ENCODE peak calls at places on chromosomes 12 and 14, in seven cellular contexts. J is cardiac muscle cell, A is GM12865, U is progenitor cell of endocrine pancreas, B is neural crest cell, Z is left lung, C is Calu3. R is an unnamed sample.

GRCh38 chr14:66104486-66104885 is 381.7 kb upstream of the CCDC196 start:
- DNase-seq in U (no peak), Z (no peak), J (no peak), A (no peak), C (no peak), B (no peak), R (no peak)

GRCh38 chr12:106841471-106842302 is 67.2 kb downstream of the RIC8B start:
- DNase-seq in B (peak; percentile 40), A (peak; percentile 45), J (peak; percentile 71), Z (no peak), C (peak; percentile 60), U (no peak), R (peak; percentile 58)

GRCh38 chr14:75821828-75822521 is 159.8 kb downstream of the TGFB3 start:
- DNase-seq in Z (peak; percentile 36), A (no peak), B (no peak), C (no peak), U (no peak), J (no peak), R (no peak)

GRCh38 chr12:25830456-25830855 is 128.0 kb upstream of the RASSF8 start:
- DNase-seq in J (no peak), U (no peak), A (no peak), B (no peak), C (no peak), Z (no peak), R (no peak)

GRCh38 chr12:46585854-46586621 is 213.5 kb upstream of the SLC38A2 start:
- DNase-seq in Z (peak; percentile 73), U (no peak), B (peak; percentile 45), J (peak; percentile 75), A (peak; percentile 71), C (peak; percentile 80), R (no peak)

GRCh38 chr12:75480469-75480949 is at the start of gene GLIPR1:
- DNase-seq in J (peak; percentile 98), C (peak; percentile 55), Z (peak; percentile 73), B (peak; percentile 8), A (peak; percentile 91), U (no peak), R (peak; percentile 69)

GRCh38 chr12:25436206-25436912 is 116.7 kb downstream of the LMNTD1 start:
- DNase-seq in B (peak; percentile 25), U (no peak), A (peak; percentile 78), J (peak; percentile 91), Z (no peak), C (peak; percentile 45), R (peak; percentile 47)

GRCh38 chr14:74425525-74426201 is 347 bp downstream of the SYNDIG1L start:
- DNase-seq in Z (no peak), B (peak; percentile 69), J (peak; percentile 18), C (peak; percentile 54), A (peak; percentile 21), U (peak; percentile 80), R (peak; percentile 89)

GRCh38 chr12:130632582-130633174 is 83.4 kb downstream of the RIMBP2 start:
- DNase-seq in B (no peak), C (no peak), Z (no peak), A (no peak), U (no peak), J (no peak), R (no peak)

GRCh38 chr12:58204086-58204485 is 262.7 kb downstream of the ATP23 start:
- DNase-seq in A (no peak), B (no peak), U (no peak), J (peak; percentile 66), C (no peak), Z (no peak), R (no peak)

GRCh38 chr12:2267624-2268477 is 215.1 kb downstream of the CACNA1C start:
- DNase-seq in J (peak; percentile 59), A (no peak), B (no peak), C (no peak), Z (no peak), U (no peak), R (peak; percentile 11)

GRCh38 chr12:64687816-64688599 is 71.2 kb downstream of the GNS start:
- DNase-seq in C (no peak), Z (no peak), U (no peak), A (no peak), B (no peak), J (no peak), R (no peak)

GRCh38 chr12:29241821-29242591 is 92.9 kb downstream of the FAR2 start:
- DNase-seq in Z (peak; percentile 52), C (peak; percentile 52), J (peak; percentile 87), B (no peak), A (peak; percentile 66), U (no peak), R (peak; percentile 23)

GRCh38 chr12:27635349-27635972 is 60.8 kb upstream of the REP15 start:
- DNase-seq in J (peak; percentile 78), C (peak; percentile 12), A (peak; percentile 28), Z (no peak), B (no peak), U (no peak), R (peak; percentile 21)

GRCh38 chr14:39102265-39102968 is 618 bp downstream of the SEC23A start:
- DNase-seq in J (peak; percentile 57), A (no peak), Z (no peak), U (no peak), C (no peak), B (no peak), R (peak; percentile 24)

GRCh38 chr14:50366115-50366514 is 30.6 kb downstream of the CDKL1 start:
- DNase-seq in A (no peak), J (no peak), Z (no peak), B (no peak), U (no peak), C (no peak), R (no peak)

GRCh38 chr12:26810330-26810729 is 22.7 kb downstream of the ITPR2 start:
- DNase-seq in A (no peak), B (no peak), J (peak; percentile 88), Z (peak; percentile 51), C (no peak), U (no peak), R (no peak)

GRCh38 chr12:102543494-102543893 is 63.1 kb upstream of the IGF1 start:
- DNase-seq in C (no peak), Z (no peak), A (peak; percentile 37), U (no peak), J (no peak), B (no peak), R (no peak)

GRCh38 chr12:107607464-107608392 is 77.9 kb upstream of the PWP1 start:
- DNase-seq in Z (peak; percentile 77), C (peak; percentile 89), A (peak; percentile 85), J (peak; percentile 80), U (peak; percentile 82), B (peak; percentile 83), R (peak; percentile 80)

GRCh38 chr14:64444984-64445845 is 20.1 kb upstream of the AKAP5 start:
- DNase-seq in U (no peak), C (no peak), B (no peak), J (peak; percentile 93), Z (no peak), A (peak; percentile 92), R (peak; percentile 84)
- TF ChIP-seq CTCF in U (no peak), C (no peak), B (no peak), J (no peak), Z (no peak), A (no peak), R (no peak)

GRCh38 chr12:122837306-122838265 is 2.3 kb downstream of the HIP1R start:
- DNase-seq in C (no peak), B (no peak), Z (no peak), J (no peak), A (no peak), U (no peak), R (no peak)

GRCh38 chr12:122836027-122836921 is 1.0 kb downstream of the HIP1R start:
- DNase-seq in Z (no peak), A (peak; percentile 79), C (peak; percentile 60), U (no peak), J (no peak), B (no peak), R (peak; percentile 81)

GRCh38 chr12:122835693-122836026 is 403 bp downstream of the HIP1R start:
- DNase-seq in U (no peak), A (peak; percentile 42), Z (no peak), B (no peak), J (peak; percentile 9), C (peak; percentile 53), R (peak; percentile 82)

GRCh38 chr12:122834921-122835692 is at the start of gene HIP1R:
- DNase-seq in Z (no peak), B (peak; percentile 34), J (no peak), A (peak; percentile 58), U (peak; percentile 36), C (peak; percentile 71), R (peak; percentile 87)

DNA sequence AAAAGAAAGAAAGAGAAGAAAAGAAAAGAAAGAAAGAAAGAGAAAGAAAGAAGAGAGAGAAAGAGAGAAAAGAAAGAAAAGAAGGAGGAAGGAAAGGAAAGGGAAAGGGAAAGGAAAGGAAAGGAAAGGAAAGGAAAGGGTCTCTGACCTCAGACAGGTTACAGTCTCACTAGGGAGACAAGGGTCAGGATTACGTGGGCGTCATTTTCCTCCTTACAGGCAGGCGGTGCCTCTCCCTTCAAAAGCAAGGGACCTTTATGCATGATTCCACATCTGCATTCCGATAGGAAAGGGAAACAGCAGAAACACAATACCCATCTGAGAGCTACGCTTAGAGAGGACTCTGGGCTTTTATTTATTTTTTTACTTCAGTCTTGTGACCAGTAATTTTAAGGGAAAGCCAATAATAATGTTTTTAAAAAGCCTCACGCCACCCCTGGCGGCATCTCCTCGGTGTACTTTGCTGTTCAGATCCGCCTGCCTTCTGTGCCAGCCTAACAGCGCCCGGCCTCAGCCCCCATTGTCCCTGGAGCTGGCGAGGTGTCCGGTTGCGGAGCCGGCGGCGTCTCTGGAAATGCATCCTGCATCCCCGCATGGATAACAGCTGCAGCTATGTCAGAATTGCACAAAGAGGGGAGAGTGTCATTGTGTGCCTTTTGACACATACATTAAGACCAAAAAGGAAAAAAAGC is 882 bp upstream of the HIP1R start:
- DNase-seq in J (peak; percentile 53), Z (peak; percentile 37), B (peak; percentile 56), C (peak; percentile 68), A (no peak), U (peak; percentile 40), R (no peak)
- TF ChIP-seq CTCF in J (no peak), Z (no peak), B (peak; percentile 26), C (no peak), A (no peak), U (peak; percentile 22), R (no peak)

DNA sequence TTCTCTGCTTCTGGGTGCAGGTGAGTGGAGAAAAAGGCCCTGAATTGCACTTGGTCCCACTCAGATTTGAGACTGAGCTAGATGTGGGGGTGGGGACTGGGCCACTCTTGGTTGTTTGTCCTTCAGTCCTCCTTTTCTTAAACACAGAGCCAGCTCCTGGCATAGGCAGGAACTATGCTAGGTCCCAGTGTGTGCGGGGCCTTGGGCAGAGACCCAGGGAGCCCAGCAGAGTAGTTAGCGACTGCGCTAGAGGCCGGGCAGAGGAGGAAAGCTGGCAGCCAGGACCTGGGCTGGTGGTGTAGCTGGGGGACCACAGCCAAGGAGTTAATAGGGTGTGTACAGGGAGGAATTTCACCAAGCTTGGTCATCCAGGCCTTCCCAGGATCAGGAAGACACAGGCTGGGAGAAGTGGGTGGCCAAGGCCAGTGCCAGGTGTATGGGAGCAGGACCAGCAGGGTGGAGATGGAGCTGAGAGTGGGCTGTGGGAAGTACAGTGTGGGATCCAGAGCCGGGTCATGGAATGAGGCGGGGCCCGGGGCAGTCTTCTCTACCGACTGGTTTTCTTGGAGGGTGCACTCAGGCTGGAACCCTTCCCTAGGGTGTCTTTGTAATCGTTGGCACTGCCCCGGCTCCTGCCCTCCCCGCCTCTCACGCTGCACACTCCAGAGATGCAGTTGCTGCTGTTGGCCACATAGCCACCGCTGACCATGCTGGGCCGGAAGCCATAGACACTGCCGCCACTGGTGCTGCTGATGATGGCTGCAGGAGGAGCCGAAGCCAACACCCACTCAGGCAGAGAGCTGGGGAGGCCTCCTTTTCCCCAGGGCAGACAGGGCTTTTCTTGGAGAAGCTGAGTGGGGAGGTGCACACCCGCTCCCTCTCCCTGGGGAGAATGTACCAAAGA is 8.7 kb downstream of the KRT71 start:
- DNase-seq in C (no peak), Z (no peak), B (no peak), J (no peak), A (no peak), U (no peak), R (no peak)
- TF ChIP-seq CTCF in C (no peak), Z (no peak), B (no peak), J (no peak), A (no peak), U (no peak), R (no peak)

GRCh38 chr12:119988440-119988787 is 622 bp upstream of the BICDL1 start:
- DNase-seq in B (no peak), C (no peak), A (no peak), Z (no peak), U (no peak), J (peak; percentile 31), R (no peak)
- TF ChIP-seq CTCF in B (peak; percentile 38), C (no peak), A (no peak), Z (no peak), U (no peak), J (peak; percentile 26), R (peak; percentile 5)

R was measured in GM13976.